ENCODE peak calls at places on chromosomes 4 and X, in six cellular contexts. Q is A549, L is endothelial cell of umbilical vein, D is GM12878, T is K562, C is HepG2. M is an unnamed sample.

GRCh38 chrX:101231080-101231479 is 11.5 kb downstream of the DRP2 start:
- DNase-seq in Q (no peak), L (no peak), D (no peak), T (no peak), C (no peak), M (no peak)

GRCh38 chr4:54061873-54062272 is 2.5 kb downstream of the CHIC2 start:
- DNase-seq in Q (no peak), L (no peak), D (no peak), T (no peak), C (no peak), M (no peak)

GRCh38 chr4:6695660-6696581 is 2.2 kb downstream of the S100P start:
- DNase-seq in Q (peak; percentile 46), L (no peak), D (no peak), T (no peak), C (peak; percentile 96), M (peak; percentile 95)

GRCh38 chrX:120857240-120857639 is 18.4 kb downstream of the CT47B1 start:
- DNase-seq in Q (no peak), L (no peak), D (no peak), T (no peak), C (no peak), M (no peak)

GRCh38 chr4:38368612-38369011 is 295.4 kb upstream of the KLF3 start:
- DNase-seq in Q (no peak), L (no peak), D (no peak), T (no peak), C (no peak), M (peak; percentile 28)

GRCh38 chr4:3716876-3717235 is 49.3 kb upstream of the ADRA2C start:
- DNase-seq in Q (no peak), L (no peak), D (no peak), T (no peak), C (no peak), M (no peak)

GRCh38 chr4:4456816-4457578 is 70.1 kb downstream of the NSG1 start:
- DNase-seq in Q (no peak), L (no peak), D (no peak), T (no peak), C (no peak), M (no peak)

GRCh38 chr4:54945838-54946237 is 179.6 kb downstream of the KDR start:
- DNase-seq in Q (no peak), L (peak; percentile 78), D (no peak), T (no peak), C (no peak), M (no peak)

GRCh38 chr4:182042945-182043344 is 200.3 kb upstream of the TENM3 start:
- DNase-seq in Q (no peak), L (no peak), D (no peak), T (no peak), C (no peak), M (no peak)

GRCh38 chrX:55004231-55004630 is 4.1 kb downstream of the APEX2 start:
- DNase-seq in Q (no peak), L (no peak), D (no peak), T (no peak), C (no peak), M (no peak)

GRCh38 chrX:816411-816810 is 185.8 kb downstream of the SHOX start:
- DNase-seq in Q (no peak), L (no peak), D (no peak), T (no peak), C (no peak), M (no peak)

GRCh38 chrX:152901816-152902501 is 4.1 kb downstream of the ZNF185 start:
- DNase-seq in Q (no peak), L (no peak), D (no peak), T (no peak), C (no peak), M (no peak)

GRCh38 chr4:182404371-182404770 is 161.2 kb downstream of the TENM3 start:
- DNase-seq in Q (no peak), L (no peak), D (no peak), T (no peak), C (no peak), M (no peak)

GRCh38 chrX:110669572-110669971 is 126.0 kb downstream of the CHRDL1 start:
- DNase-seq in Q (no peak), L (no peak), D (no peak), T (no peak), C (no peak), M (no peak)

GRCh38 chrX:40096395-40097091 is 1.2 kb downstream of the BCOR start:
- DNase-seq in Q (peak; percentile 36), L (peak; percentile 54), D (no peak), T (no peak), C (no peak), M (peak; percentile 70)

GRCh38 chrX:46447384-46447783 is 97.8 kb downstream of the ZNF674 start:
- DNase-seq in Q (no peak), L (peak; percentile 43), D (no peak), T (no peak), C (peak; percentile 23), M (no peak)

GRCh38 chr4:8385611-8386010 is 54.9 kb downstream of the ACOX3 start:
- DNase-seq in Q (no peak), L (no peak), D (no peak), T (no peak), C (no peak), M (no peak)

GRCh38 chr4:173202395-173202794 is 33.8 kb downstream of the GALNT7 start:
- DNase-seq in Q (no peak), L (no peak), D (no peak), T (no peak), C (no peak), M (no peak)

GRCh38 chr4:112492321-112492720 is 23.7 kb downstream of the NEUROG2 start:
- DNase-seq in Q (no peak), L (no peak), D (no peak), T (no peak), C (no peak), M (no peak)

GRCh38 chrX:136652822-136653723 is 5.1 kb downstream of the CD40LG start:
- DNase-seq in Q (no peak), L (no peak), D (no peak), T (no peak), C (no peak), M (no peak)

GRCh38 chrX:51395807-51396728 is 63.4 kb downstream of the NUDT10 start:
- DNase-seq in Q (no peak), L (no peak), D (no peak), T (peak; percentile 16), C (no peak), M (no peak)
- TF ChIP-seq MYC in Q (no peak), L (no peak), D (no peak), T (no peak), C (no peak), M (no peak)

GRCh38 chrX:107715331-107716044 is 60.1 kb downstream of the TSC22D3 start:
- DNase-seq in Q (no peak), L (no peak), D (no peak), T (no peak), C (no peak), M (peak; percentile 30)
- H3K4me3 ChIP-seq in Q (peak overlapping the region; percentile 84), L (peak overlapping the region; percentile 77), D (peak overlapping the region; percentile 81), T (no peak overlapping the region), C (no peak overlapping the region), M (peak overlapping the region; percentile 70)

GRCh38 chr4:149716728-149717127 is 98.9 kb downstream of the IQCM start:
- DNase-seq in Q (no peak), L (no peak), D (no peak), T (no peak), C (no peak), M (no peak)
- TF ChIP-seq MYC in Q (no peak), L (no peak), D (no peak), T (no peak), C (no peak), M (no peak)

GRCh38 chrX:56802921-56803848 is 74.1 kb downstream of the NBDY start:
- DNase-seq in Q (no peak), L (peak; percentile 55), D (peak; percentile 77), T (peak; percentile 20), C (peak; percentile 39), M (peak; percentile 55)
- H3K4me3 ChIP-seq in Q (no peak overlapping the region), L (no peak overlapping the region), D (peak overlapping the region; percentile 60), T (no peak overlapping the region), C (peak overlapping the region; percentile 53), M (no peak overlapping the region)

GRCh38 chrX:19539665-19540064 is 24.4 kb upstream of the MAP3K15 start:
- DNase-seq in Q (no peak), L (no peak), D (no peak), T (no peak), C (no peak), M (no peak)

GRCh38 chrX:19540076-19540475 is 24.8 kb upstream of the MAP3K15 start:
- DNase-seq in Q (no peak), L (no peak), D (no peak), T (no peak), C (no peak), M (no peak)

GRCh38 chrX:19541196-19541595 is 25.9 kb upstream of the MAP3K15 start:
- DNase-seq in Q (no peak), L (no peak), D (no peak), T (no peak), C (no peak), M (no peak)

GRCh38 chrX:19532709-19533108 is 17.4 kb upstream of the MAP3K15 start:
- DNase-seq in Q (no peak), L (no peak), D (no peak), T (no peak), C (no peak), M (no peak)

GRCh38 chrX:19535481-19535880 is 20.2 kb upstream of the MAP3K15 start:
- DNase-seq in Q (peak; percentile 42), L (no peak), D (no peak), T (no peak), C (peak; percentile 6), M (peak; percentile 25)
- TF ChIP-seq MYC in Q (no peak), L (no peak), D (no peak), T (no peak), C (no peak), M (no peak)

GRCh38 chr4:17807446-17807845 is 3.1 kb downstream of the DCAF16 start:
- DNase-seq in Q (no peak), L (no peak), D (no peak), T (no peak), C (no peak), M (no peak)
- H3K4me3 ChIP-seq in Q (no peak overlapping the region), L (no peak overlapping the region), D (peak overlapping the region; percentile 72), T (peak overlapping the region; percentile 22), C (peak overlapping the region; percentile 19), M (peak overlapping the region; percentile 87)

GRCh38 chrX:18885317-18886004 is 98.5 kb downstream of the PHKA2 start:
- DNase-seq in Q (no peak), L (peak; percentile 31), D (peak; percentile 8), T (no peak), C (no peak), M (no peak)

GRCh38 chrX:18887177-18887820 is 96.6 kb downstream of the PHKA2 start:
- DNase-seq in Q (no peak), L (no peak), D (no peak), T (no peak), C (no peak), M (no peak)

GRCh38 chrX:18884916-18885315 is 99.0 kb downstream of the PHKA2 start:
- DNase-seq in Q (no peak), L (no peak), D (no peak), T (no peak), C (no peak), M (no peak)

GRCh38 chrX:18886344-18887161 is 97.4 kb downstream of the PHKA2 start:
- DNase-seq in Q (peak; percentile 52), L (peak; percentile 59), D (peak; percentile 66), T (peak; percentile 61), C (peak; percentile 22), M (peak; percentile 78)

DNA sequence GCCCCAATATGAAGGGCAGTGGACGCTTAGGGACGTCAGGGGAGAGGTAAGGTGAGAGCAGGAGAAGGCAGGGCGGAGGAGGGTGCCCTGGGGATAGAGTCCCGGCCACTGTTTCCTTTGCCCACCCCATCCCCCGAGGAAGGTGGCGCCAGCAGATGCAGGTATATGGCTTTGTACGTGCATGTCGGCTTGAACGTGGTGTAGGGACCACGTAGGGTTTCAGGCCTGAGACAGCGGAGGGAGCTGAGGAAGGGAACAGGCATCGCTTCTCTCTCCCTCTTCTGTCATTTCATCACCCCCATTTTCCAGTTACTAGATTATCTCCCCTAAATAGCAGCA is 97.9 kb downstream of the PHKA2 start:
- DNase-seq in Q (no peak), L (no peak), D (no peak), T (no peak), C (no peak), M (no peak)
- TF ChIP-seq MYC in Q (no peak), L (no peak), D (no peak), T (no peak), C (no peak), M (no peak)

M was measured in NB4.